ENCODE peak calls at places on chromosomes 13 and 19, in six cellular contexts. T is breast epithelium, V is AG10803, J is choroid plexus epithelial cell, K is AG04450, F is brain microvascular endothelial cell. B is an unnamed sample.

GRCh38 chr19:47280183-47280797 is 5.6 kb downstream of the INAFM1 start:
- DNase-seq in T (no peak), V (peak), J (peak), K (no peak), F (no peak), B (no peak)

GRCh38 chr19:13366529-13367143 is 139.6 kb downstream of the CACNA1A start:
- DNase-seq in T (no peak), V (peak), J (peak), K (no peak), F (no peak), B (no peak)

GRCh38 chr19:6233827-6234511 is 45.8 kb downstream of the MLLT1 start:
- DNase-seq in T (no peak), V (peak), J (no peak), K (no peak), F (no peak), B (no peak)

GRCh38 chr13:101681834-101682233 is 229.4 kb downstream of the ITGBL1 start:
- DNase-seq in T (no peak), V (peak), J (peak), K (no peak), F (no peak), B (no peak)

GRCh38 chr19:7920520-7921301 is 573 bp downstream of the SNAPC2 start:
- DNase-seq in T (peak), V (peak), J (peak), K (peak), F (peak), B (peak)

GRCh38 chr13:93244141-93244917 is 17.7 kb downstream of the GPC6 start:
- DNase-seq in T (no peak), V (peak), J (peak), K (no peak), F (peak), B (no peak)

GRCh38 chr13:110758195-110758594 is 44.7 kb downstream of the ING1 start:
- DNase-seq in T (no peak), V (peak), J (peak), K (no peak), F (peak), B (no peak)

GRCh38 chr19:18223860-18224524 is 2.2 kb downstream of the PDE4C start:
- DNase-seq in T (no peak), V (no peak), J (no peak), K (no peak), F (no peak), B (no peak)

GRCh38 chr19:11479470-11480080 is 1.3 kb downstream of the ELAVL3 start:
- DNase-seq in T (no peak), V (no peak), J (peak), K (no peak), F (no peak), B (no peak)

GRCh38 chr13:30895773-30896172 is 10.3 kb upstream of the MEDAG start:
- DNase-seq in T (no peak), V (peak), J (peak), K (peak), F (peak), B (no peak)

GRCh38 chr13:50334944-50335343 is 319.7 kb downstream of the KCNRG start:
- DNase-seq in T (no peak), V (no peak), J (peak), K (no peak), F (peak), B (no peak)

GRCh38 chr13:80454245-80454644 is 113.3 kb upstream of the SPRY2 start:
- DNase-seq in T (no peak), V (no peak), J (peak), K (no peak), F (peak), B (no peak)

GRCh38 chr13:95559100-95559499 is 6.6 kb downstream of the CLDN10 start:
- DNase-seq in T (no peak), V (no peak), J (no peak), K (no peak), F (no peak), B (no peak)

GRCh38 chr13:76016799-76017198 is 380.7 kb downstream of the LMO7 start:
- DNase-seq in T (no peak), V (peak), J (peak), K (no peak), F (peak), B (no peak)

GRCh38 chr13:99923877-99924582 is 47.5 kb downstream of the ZIC5 start:
- DNase-seq in T (no peak), V (no peak), J (no peak), K (no peak), F (no peak), B (no peak)

GRCh38 chr13:68261105-68261504 is 1031.0 kb upstream of the PCDH9 start:
- DNase-seq in T (no peak), V (no peak), J (no peak), K (no peak), F (no peak), B (no peak)

GRCh38 chr13:99677388-99677951 is 176.2 kb downstream of the TM9SF2 start:
- DNase-seq in T (no peak), V (no peak), J (no peak), K (no peak), F (no peak), B (no peak)

GRCh38 chr19:50896591-50897190 is 14.5 kb downstream of the KLK4 start:
- DNase-seq in T (no peak), V (peak), J (peak), K (no peak), F (peak), B (no peak)

GRCh38 chr19:6765738-6766356 is 1.4 kb downstream of the SH2D3A start:
- DNase-seq in T (peak), V (no peak), J (no peak), K (no peak), F (no peak), B (no peak)

GRCh38 chr19:791605-792360 is 5.5 kb upstream of the PTBP1 start:
- DNase-seq in T (no peak), V (no peak), J (no peak), K (no peak), F (no peak), B (no peak)

GRCh38 chr13:33352023-33352422 is 66.5 kb upstream of the STARD13 start:
- DNase-seq in T (no peak), V (no peak), J (no peak), K (no peak), F (no peak), B (no peak)

GRCh38 chr19:6611441-6611852 is 20.5 kb upstream of the CD70 start:
- DNase-seq in T (no peak), V (peak), J (no peak), K (no peak), F (no peak), B (no peak)

GRCh38 chr19:19849056-19849455 is 16.6 kb upstream of the ZNF253 start:
- DNase-seq in T (no peak), V (no peak), J (no peak), K (no peak), F (no peak), B (no peak)

GRCh38 chr19:1472227-1473055 is 6.6 kb downstream of the C19orf25 start:
- DNase-seq in T (no peak), V (no peak), J (no peak), K (no peak), F (no peak), B (no peak)

GRCh38 chr13:50012396-50013169 is 2.7 kb upstream of the KCNRG start:
- DNase-seq in T (no peak), V (peak), J (peak), K (no peak), F (no peak), B (no peak)

GRCh38 chr13:21675095-21676007 is 4.5 kb downstream of the FGF9 start:
- DNase-seq in T (no peak), V (no peak), J (no peak), K (no peak), F (no peak), B (no peak)

GRCh38 chr19:55690769-55691545 is 15.9 kb downstream of the EPN1 start:
- DNase-seq in T (peak), V (no peak), J (no peak), K (no peak), F (no peak), B (no peak)

GRCh38 chr19:11964858-11965645 is at the start of gene ZNF763:
- DNase-seq in T (peak), V (peak), J (peak), K (no peak), F (peak), B (peak)

GRCh38 chr13:36673838-36674326 is at the start of gene SERTM1:
- DNase-seq in T (no peak), V (no peak), J (peak), K (no peak), F (no peak), B (peak)

GRCh38 chr19:35476149-35476548 is 14.1 kb downstream of the KRTDAP start:
- DNase-seq in T (no peak), V (no peak), J (no peak), K (no peak), F (no peak), B (no peak)
- TF ChIP-seq CTCF in T (no peak), V (no peak), J (peak), K (no peak), F (peak), B (peak)

GRCh38 chr19:2661615-2662014 is 40.9 kb downstream of the GNG7 start:
- DNase-seq in T (no peak), V (no peak), J (peak), K (no peak), F (no peak), B (no peak)
- TF ChIP-seq CTCF in T (no peak), V (no peak), J (peak), K (no peak), F (peak), B (peak)

GRCh38 chr13:51451467-51452390 is 1.1 kb downstream of the INTS6 start:
- DNase-seq in T (peak), V (peak), J (peak), K (no peak), F (peak), B (peak)
- TF ChIP-seq CTCF in T (no peak), V (no peak), J (no peak), K (no peak), F (no peak), B (no peak)

GRCh38 chr19:35046461-35046860 is 4.9 kb downstream of the HPN start:
- DNase-seq in T (no peak), V (no peak), J (no peak), K (no peak), F (no peak), B (no peak)

GRCh38 chr19:35043906-35044305 is 2.4 kb downstream of the HPN start:
- DNase-seq in T (no peak), V (peak), J (no peak), K (no peak), F (no peak), B (no peak)

GRCh38 chr19:35044317-35045117 is 3.0 kb downstream of the HPN start:
- DNase-seq in T (no peak), V (peak), J (peak), K (no peak), F (no peak), B (peak)

GRCh38 chr19:35042954-35043604 is 1.6 kb downstream of the HPN start:
- DNase-seq in T (no peak), V (no peak), J (no peak), K (no peak), F (no peak), B (no peak)

DNA sequence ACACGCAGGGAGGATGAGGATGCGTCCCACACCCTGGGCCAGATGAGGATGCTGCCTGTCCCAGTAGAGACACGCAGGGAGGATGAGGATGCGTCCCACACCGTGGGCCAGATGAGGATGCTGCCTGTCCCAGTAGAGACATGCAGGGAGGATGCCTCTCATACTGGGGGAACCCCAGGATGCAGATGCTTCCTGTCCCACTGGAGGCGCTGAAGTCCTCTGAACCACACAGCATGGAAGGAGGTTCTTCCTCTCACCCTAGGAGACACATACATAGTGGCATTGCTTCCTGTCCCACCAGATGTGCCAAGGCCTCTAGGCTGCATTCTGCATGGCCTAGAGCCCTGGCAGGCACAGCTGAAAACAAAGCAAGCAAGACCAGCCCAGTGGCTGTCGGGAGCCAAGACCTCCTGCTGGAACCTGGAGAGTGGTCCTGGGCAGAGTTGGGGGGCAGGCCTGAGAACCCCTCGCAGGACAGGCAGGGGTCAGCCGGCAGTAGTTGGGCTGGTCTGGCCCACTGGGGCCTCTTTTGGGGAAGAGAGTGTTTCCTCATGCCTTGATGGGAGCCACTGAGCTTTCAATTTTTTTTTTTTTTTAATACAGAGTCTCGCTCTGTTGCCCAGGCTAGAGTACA is 4.3 kb downstream of the HPN start:
- DNase-seq in T (no peak), V (peak), J (peak), K (no peak), F (peak), B (no peak)
- TF ChIP-seq CTCF in T (no peak), V (peak), J (peak), K (peak), F (peak), B (peak)

GRCh38 chr13:77918391-77919261 is at the start of gene EDNRB:
- DNase-seq in T (no peak), V (peak), J (peak), K (no peak), F (peak), B (no peak)
- TF ChIP-seq CTCF in T (peak), V (peak), J (no peak), K (peak), F (peak), B (peak)

GRCh38 chr19:42092350-42092749 is 16.4 kb downstream of the ZNF574 start:
- DNase-seq in T (no peak), V (no peak), J (no peak), K (no peak), F (no peak), B (no peak)
- TF ChIP-seq CTCF in T (no peak), V (peak), J (peak), K (peak), F (peak), B (peak)

DNA sequence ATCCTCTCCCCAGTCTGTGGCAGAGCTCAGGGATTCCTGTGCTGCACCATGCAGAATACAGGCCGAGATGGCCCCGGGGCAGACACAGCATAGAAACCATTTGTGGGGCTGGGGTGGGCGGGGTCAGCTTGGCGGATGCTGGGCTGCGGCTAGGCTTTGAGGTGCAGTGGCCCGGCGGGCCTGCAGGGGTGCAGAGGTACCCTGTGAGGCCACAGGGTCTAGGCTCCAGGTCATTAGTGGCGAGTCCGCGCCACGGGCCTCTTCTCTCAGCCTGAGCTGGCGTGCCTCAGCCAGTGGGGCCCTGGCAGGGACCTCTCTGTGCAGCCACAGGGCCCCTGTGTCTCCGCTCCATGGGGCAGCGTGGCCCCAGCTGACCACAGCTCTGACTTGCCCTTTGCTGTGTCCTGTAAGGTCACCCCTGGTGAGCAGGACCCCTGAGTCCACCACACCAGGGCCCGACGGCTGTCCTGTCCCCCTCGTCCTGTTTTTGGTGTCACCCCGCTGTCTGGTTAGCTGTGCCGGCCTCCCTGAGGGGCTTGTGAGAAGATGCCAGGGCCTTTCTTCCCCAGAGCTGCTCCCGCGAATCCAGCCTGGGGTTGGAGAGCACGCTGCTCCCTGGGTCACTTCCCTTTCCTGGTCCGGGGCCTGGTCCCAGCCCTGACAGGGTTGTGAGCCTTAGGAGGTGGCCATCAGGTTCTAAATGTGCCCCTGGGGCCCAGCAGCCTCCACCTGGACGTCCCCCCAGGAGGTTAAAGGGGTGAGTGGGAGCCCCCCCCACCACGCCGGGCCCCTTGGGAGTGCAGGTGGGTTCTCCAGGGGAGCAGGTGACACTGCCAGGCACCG is 12.1 kb downstream of the KDM4B start:
- DNase-seq in T (no peak), V (no peak), J (no peak), K (no peak), F (no peak), B (no peak)
- TF ChIP-seq CTCF in T (no peak), V (no peak), J (no peak), K (no peak), F (no peak), B (peak)

GRCh38 chr13:29801737-29802305 is 48.6 kb downstream of the UBL3 start:
- DNase-seq in T (no peak), V (peak), J (peak), K (no peak), F (no peak), B (no peak)
- TF ChIP-seq CTCF in T (no peak), V (peak), J (peak), K (peak), F (no peak), B (no peak)

GRCh38 chr19:30556230-30556711 is 184.1 kb downstream of the ZNF536 start:
- DNase-seq in T (no peak), V (no peak), J (no peak), K (no peak), F (no peak), B (no peak)
- TF ChIP-seq CTCF in T (no peak), V (no peak), J (no peak), K (no peak), F (no peak), B (peak)